ENCODE peak calls at places on chromosome 15, in nine cellular contexts. One of them, this sample, is unnamed.

GRCh38 chr15:101269479-101270223 is 7.6 kb downstream of the SELENOS start:
- DNase-seq in GM12878: no peak
- DNase-seq in esophagus squamous epithelium: no peak
- DNase-seq in IMR-90: no peak
- DNase-seq in suprapubic skin: no peak
- DNase-seq in K562: peak; percentile 55
- DNase-seq in tibial nerve: no peak
- DNase-seq in sigmoid colon: no peak
- DNase-seq in ovary: no peak
- DNase-seq in this sample: no peak

GRCh38 chr15:48467801-48468200 is 136.6 kb downstream of the DUT start:
- DNase-seq in GM12878: no peak
- DNase-seq in esophagus squamous epithelium: no peak
- DNase-seq in IMR-90: no peak
- DNase-seq in suprapubic skin: no peak
- DNase-seq in K562: no peak
- DNase-seq in tibial nerve: no peak
- DNase-seq in sigmoid colon: no peak
- DNase-seq in ovary: no peak
- DNase-seq in this sample: no peak

GRCh38 chr15:59255647-59256380 is 49.2 kb downstream of the LDHAL6B start:
- DNase-seq in GM12878: no peak
- DNase-seq in esophagus squamous epithelium: no peak
- DNase-seq in IMR-90: peak; percentile 5
- DNase-seq in suprapubic skin: no peak
- DNase-seq in K562: no peak
- DNase-seq in tibial nerve: no peak
- DNase-seq in sigmoid colon: no peak
- DNase-seq in ovary: no peak
- DNase-seq in this sample: no peak

GRCh38 chr15:75820206-75820605 is 23.0 kb upstream of the UBE2Q2 start:
- DNase-seq in GM12878: no peak
- DNase-seq in esophagus squamous epithelium: no peak
- DNase-seq in IMR-90: no peak
- DNase-seq in suprapubic skin: no peak
- DNase-seq in K562: no peak
- DNase-seq in tibial nerve: no peak
- DNase-seq in sigmoid colon: no peak
- DNase-seq in ovary: no peak
- DNase-seq in this sample: no peak

GRCh38 chr15:57861805-57862586 is 155.5 kb downstream of the POLR2M start:
- DNase-seq in GM12878: no peak
- DNase-seq in esophagus squamous epithelium: no peak
- DNase-seq in IMR-90: peak; percentile 64
- DNase-seq in suprapubic skin: no peak
- DNase-seq in K562: peak; percentile 23
- DNase-seq in tibial nerve: no peak
- DNase-seq in sigmoid colon: no peak
- DNase-seq in ovary: no peak
- DNase-seq in this sample: no peak

GRCh38 chr15:74749832-74750231 is 1.2 kb downstream of the CYP1A2 start:
- DNase-seq in GM12878: no peak
- DNase-seq in esophagus squamous epithelium: no peak
- DNase-seq in IMR-90: no peak
- DNase-seq in suprapubic skin: no peak
- DNase-seq in K562: no peak
- DNase-seq in tibial nerve: no peak
- DNase-seq in sigmoid colon: no peak
- DNase-seq in ovary: no peak
- DNase-seq in this sample: no peak

GRCh38 chr15:51144021-51144532 is 49.4 kb upstream of the TNFAIP8L3 start:
- DNase-seq in GM12878: no peak
- DNase-seq in esophagus squamous epithelium: no peak
- DNase-seq in IMR-90: peak; percentile 76
- DNase-seq in suprapubic skin: no peak
- DNase-seq in K562: peak; percentile 73
- DNase-seq in tibial nerve: no peak
- DNase-seq in sigmoid colon: no peak
- DNase-seq in ovary: no peak
- DNase-seq in this sample: no peak

GRCh38 chr15:58506787-58507671 is 75.2 kb downstream of the LIPC start:
- DNase-seq in GM12878: no peak
- DNase-seq in esophagus squamous epithelium: no peak
- DNase-seq in IMR-90: no peak
- DNase-seq in suprapubic skin: no peak
- DNase-seq in K562: no peak
- DNase-seq in tibial nerve: no peak
- DNase-seq in sigmoid colon: no peak
- DNase-seq in ovary: no peak
- DNase-seq in this sample: no peak

GRCh38 chr15:90143176-90143655 is 40.9 kb upstream of the IDH2 start:
- DNase-seq in GM12878: no peak
- DNase-seq in esophagus squamous epithelium: no peak
- DNase-seq in IMR-90: peak; percentile 33
- DNase-seq in suprapubic skin: no peak
- DNase-seq in K562: peak; percentile 98
- DNase-seq in tibial nerve: no peak
- DNase-seq in sigmoid colon: peak; percentile 82
- DNase-seq in ovary: peak; percentile 28
- DNase-seq in this sample: peak; percentile 62

GRCh38 chr15:91473894-91474293 is 373.8 kb downstream of the SV2B start:
- DNase-seq in GM12878: no peak
- DNase-seq in esophagus squamous epithelium: no peak
- DNase-seq in IMR-90: peak; percentile 81
- DNase-seq in suprapubic skin: no peak
- DNase-seq in K562: no peak
- DNase-seq in tibial nerve: no peak
- DNase-seq in sigmoid colon: no peak
- DNase-seq in ovary: no peak
- DNase-seq in this sample: no peak

GRCh38 chr15:49688135-49688790 is 67.4 kb downstream of the DTWD1 start:
- DNase-seq in GM12878: no peak
- DNase-seq in esophagus squamous epithelium: no peak
- DNase-seq in IMR-90: peak; percentile 57
- DNase-seq in suprapubic skin: no peak
- DNase-seq in K562: no peak
- DNase-seq in tibial nerve: no peak
- DNase-seq in sigmoid colon: no peak
- DNase-seq in ovary: no peak
- DNase-seq in this sample: no peak

GRCh38 chr15:66854012-66854965 is 152.3 kb downstream of the SMAD6 start:
- DNase-seq in GM12878: no peak
- DNase-seq in esophagus squamous epithelium: no peak
- DNase-seq in IMR-90: no peak
- DNase-seq in suprapubic skin: peak; percentile 67
- DNase-seq in K562: no peak
- DNase-seq in tibial nerve: no peak
- DNase-seq in sigmoid colon: peak; percentile 27
- DNase-seq in ovary: no peak
- DNase-seq in this sample: no peak

GRCh38 chr15:71543413-71543812 is 266.9 kb upstream of the NR2E3 start:
- DNase-seq in GM12878: no peak
- DNase-seq in esophagus squamous epithelium: no peak
- DNase-seq in IMR-90: no peak
- DNase-seq in suprapubic skin: no peak
- DNase-seq in K562: no peak
- DNase-seq in tibial nerve: no peak
- DNase-seq in sigmoid colon: no peak
- DNase-seq in ovary: no peak
- DNase-seq in this sample: no peak

GRCh38 chr15:90816401-90817116 is 51.8 kb upstream of the FURIN start:
- DNase-seq in GM12878: no peak
- DNase-seq in esophagus squamous epithelium: no peak
- DNase-seq in IMR-90: no peak
- DNase-seq in suprapubic skin: no peak
- DNase-seq in K562: no peak
- DNase-seq in tibial nerve: no peak
- DNase-seq in sigmoid colon: peak; percentile 48
- DNase-seq in ovary: no peak
- DNase-seq in this sample: no peak

GRCh38 chr15:28098766-28099554 is at the start of gene OCA2:
- DNase-seq in GM12878: no peak
- DNase-seq in esophagus squamous epithelium: no peak
- DNase-seq in IMR-90: peak; percentile 30
- DNase-seq in suprapubic skin: peak; percentile 79
- DNase-seq in K562: peak; percentile 85
- DNase-seq in tibial nerve: no peak
- DNase-seq in sigmoid colon: peak; percentile 63
- DNase-seq in ovary: no peak
- DNase-seq in this sample: no peak

DNA sequence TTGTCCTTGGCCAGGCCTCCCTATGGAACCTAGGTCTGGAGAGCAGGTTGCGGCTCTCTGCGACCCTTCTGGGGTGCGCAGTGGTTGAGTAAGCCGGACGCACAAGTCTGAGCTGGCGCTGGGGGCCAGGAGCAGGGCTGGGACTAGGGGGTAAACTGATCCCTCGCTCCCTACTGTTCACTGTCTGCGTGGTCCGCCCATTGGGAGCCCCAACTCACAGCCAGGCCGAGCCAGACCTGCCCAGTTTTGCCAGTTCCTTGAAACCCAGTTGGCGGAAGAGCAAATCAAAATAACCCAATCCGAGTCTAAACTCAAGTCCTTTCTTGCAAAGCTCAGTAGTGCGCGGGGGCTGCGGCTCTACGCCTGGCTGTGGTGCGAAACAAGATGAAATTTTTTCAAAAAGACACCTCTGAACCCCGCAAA is 17.5 kb downstream of the RGMA start:
- DNase-seq in GM12878: no peak
- DNase-seq in esophagus squamous epithelium: no peak
- DNase-seq in IMR-90: no peak
- DNase-seq in suprapubic skin: no peak
- DNase-seq in K562: no peak
- DNase-seq in tibial nerve: no peak
- DNase-seq in sigmoid colon: no peak
- DNase-seq in ovary: peak; percentile 43
- DNase-seq in this sample: no peak
- H3K4me3 ChIP-seq in GM12878: no peak overlapping the region
- H3K4me3 ChIP-seq in esophagus squamous epithelium: peak overlapping the region; percentile 90
- H3K4me3 ChIP-seq in IMR-90: no peak overlapping the region
- H3K4me3 ChIP-seq in suprapubic skin: peak overlapping the region; percentile 72
- H3K4me3 ChIP-seq in K562: no peak overlapping the region
- H3K4me3 ChIP-seq in tibial nerve: peak overlapping the region; percentile 59
- H3K4me3 ChIP-seq in sigmoid colon: peak overlapping the region; percentile 85
- H3K4me3 ChIP-seq in ovary: peak overlapping the region; percentile 77
- H3K4me3 ChIP-seq in this sample: peak overlapping the region; percentile 59

DNA sequence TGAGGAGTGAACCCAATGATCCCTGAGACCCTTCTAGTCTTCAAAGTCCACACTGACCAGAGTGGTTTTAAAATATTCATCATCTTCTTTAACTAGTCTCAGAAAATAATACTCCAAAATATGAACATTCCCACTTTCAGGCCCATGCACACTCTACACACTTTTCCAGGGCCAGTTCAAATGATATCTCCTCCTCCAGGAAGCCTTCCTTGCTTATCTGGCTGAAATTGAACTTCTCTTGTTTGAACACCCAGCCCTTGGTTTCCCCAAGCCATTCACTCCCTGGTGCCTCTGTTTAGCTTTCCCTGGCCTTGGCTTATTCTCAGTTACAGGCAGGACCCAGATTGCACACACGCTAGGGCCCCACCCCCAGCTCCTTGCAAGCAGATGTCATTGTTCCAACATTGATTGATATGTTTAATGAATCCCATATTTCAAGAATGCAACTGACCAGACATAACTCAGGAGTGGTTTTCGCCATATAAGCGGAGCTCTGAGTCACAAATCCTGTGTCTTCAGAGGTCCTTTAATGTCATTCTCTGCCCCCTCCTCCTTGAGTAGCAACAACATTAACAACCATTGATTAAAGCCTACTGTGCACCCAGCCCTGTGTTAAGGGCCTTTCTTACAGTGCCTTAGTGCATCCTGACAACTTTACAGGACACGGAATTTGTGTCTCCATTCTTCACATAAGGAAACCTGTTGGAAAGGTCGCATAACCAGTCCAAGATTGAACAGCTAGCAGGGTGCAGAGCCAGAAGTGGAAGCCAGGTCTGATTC is 2.1 kb downstream of the ITGA11 start:
- DNase-seq in GM12878: no peak
- DNase-seq in esophagus squamous epithelium: no peak
- DNase-seq in IMR-90: no peak
- DNase-seq in suprapubic skin: no peak
- DNase-seq in K562: no peak
- DNase-seq in tibial nerve: peak; percentile 4
- DNase-seq in sigmoid colon: no peak
- DNase-seq in ovary: no peak
- DNase-seq in this sample: no peak
- TF ChIP-seq POLR2A in GM12878: no peak
- TF ChIP-seq POLR2A in esophagus squamous epithelium: no peak
- TF ChIP-seq POLR2A in IMR-90: no peak
- TF ChIP-seq POLR2A in suprapubic skin: no peak
- TF ChIP-seq POLR2A in K562: no peak
- TF ChIP-seq POLR2A in tibial nerve: no peak
- TF ChIP-seq POLR2A in sigmoid colon: no peak
- TF ChIP-seq POLR2A in ovary: no peak
- TF ChIP-seq POLR2A in this sample: no peak

DNA sequence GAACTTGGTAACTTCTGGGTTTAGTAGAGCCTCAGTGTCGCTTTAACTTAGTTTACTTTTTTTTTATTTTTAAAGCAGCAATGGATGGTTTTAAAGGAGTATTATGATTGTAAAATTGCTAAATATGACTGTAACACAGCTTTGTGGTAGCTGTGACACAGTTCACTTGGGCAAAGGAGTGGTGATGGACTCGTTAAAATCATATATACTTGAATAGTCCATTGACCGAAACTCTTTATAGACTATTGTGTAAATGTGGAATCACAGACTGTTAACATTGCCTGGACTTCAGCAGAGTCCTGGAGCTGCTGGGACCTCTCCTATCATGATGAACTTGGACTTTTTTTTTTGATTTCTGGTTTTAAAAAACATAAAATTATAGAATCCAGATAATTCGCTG is 11.2 kb upstream of the ITPKA start:
- DNase-seq in GM12878: no peak
- DNase-seq in esophagus squamous epithelium: no peak
- DNase-seq in IMR-90: no peak
- DNase-seq in suprapubic skin: no peak
- DNase-seq in K562: no peak
- DNase-seq in tibial nerve: no peak
- DNase-seq in sigmoid colon: no peak
- DNase-seq in ovary: no peak
- DNase-seq in this sample: no peak
- H3K27ac ChIP-seq in GM12878: peak overlapping the region; percentile 62
- H3K27ac ChIP-seq in esophagus squamous epithelium: no peak overlapping the region
- H3K27ac ChIP-seq in IMR-90: no peak overlapping the region
- H3K27ac ChIP-seq in suprapubic skin: no peak overlapping the region
- H3K27ac ChIP-seq in K562: no peak overlapping the region
- H3K27ac ChIP-seq in tibial nerve: no peak overlapping the region
- H3K27ac ChIP-seq in sigmoid colon: no peak overlapping the region
- H3K27ac ChIP-seq in ovary: no peak overlapping the region
- H3K27ac ChIP-seq in this sample: no peak overlapping the region

DNA sequence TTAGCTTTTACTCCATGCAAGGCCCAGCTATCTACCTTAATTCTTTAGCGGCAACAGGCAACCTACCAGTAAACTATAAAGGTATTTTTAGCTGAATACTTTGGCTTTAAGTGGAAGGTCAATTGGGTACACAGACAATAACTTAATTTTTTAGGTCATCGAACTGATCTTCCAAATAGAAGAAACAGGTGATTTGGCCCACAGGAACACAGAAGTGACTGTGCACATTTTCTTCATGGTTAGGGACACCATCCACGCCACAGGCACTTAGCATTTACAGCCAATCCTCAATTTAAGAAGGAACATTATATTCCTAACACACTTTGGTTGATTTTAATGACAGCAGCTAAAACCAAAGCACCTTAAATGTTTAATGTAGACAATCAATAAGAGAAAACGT is 1.9 kb downstream of the ARPP19 start:
- DNase-seq in GM12878: no peak
- DNase-seq in esophagus squamous epithelium: no peak
- DNase-seq in IMR-90: no peak
- DNase-seq in suprapubic skin: no peak
- DNase-seq in K562: peak; percentile 47
- DNase-seq in tibial nerve: no peak
- DNase-seq in sigmoid colon: no peak
- DNase-seq in ovary: no peak
- DNase-seq in this sample: no peak
- H3K4me3 ChIP-seq in GM12878: peak overlapping the region; percentile 72
- H3K4me3 ChIP-seq in esophagus squamous epithelium: peak overlapping the region; percentile 62
- H3K4me3 ChIP-seq in IMR-90: no peak overlapping the region
- H3K4me3 ChIP-seq in suprapubic skin: peak overlapping the region; percentile 89
- H3K4me3 ChIP-seq in K562: peak overlapping the region; percentile 69
- H3K4me3 ChIP-seq in tibial nerve: peak overlapping the region; percentile 87
- H3K4me3 ChIP-seq in sigmoid colon: peak overlapping the region; percentile 61
- H3K4me3 ChIP-seq in ovary: no peak overlapping the region
- H3K4me3 ChIP-seq in this sample: peak overlapping the region; percentile 76

This sample was measured in heart left ventricle.